ENCODE peak calls at places on chromosomes 4 and X, in eight cellular contexts. G, V, R, H, X, Y, M and N are unnamed samples. For H3K27me3 and H3K36me3, the result is how much of the 10 kb centered on the place peaks cover.

GRCh38 chr4:182917182-182918043 is at the start of gene DCTD:
- DNase-seq in G (peak), V (peak), R (peak), H (peak), X (peak), Y (peak), M (no peak), N (peak)

GRCh38 chr4:10737335-10737734 is 52.8 kb upstream of the CLNK start:
- DNase-seq in G (no peak), V (no peak), R (peak), H (no peak), X (peak), Y (no peak), M (no peak), N (no peak)

GRCh38 chr4:100823066-100823992 is 305.5 kb upstream of the EMCN start:
- DNase-seq in G (no peak), V (no peak), R (peak), H (no peak), X (peak), Y (no peak), M (no peak), N (no peak)

GRCh38 chrX:40086569-40087335 is 11.0 kb downstream of the BCOR start:
- DNase-seq in G (peak), V (peak), R (no peak), H (no peak), X (no peak), Y (peak), M (no peak), N (no peak)

GRCh38 chr4:155403886-155404285 is 27.1 kb upstream of the MAP9 start:
- DNase-seq in G (no peak), V (no peak), R (peak), H (no peak), X (peak), Y (no peak), M (no peak), N (no peak)

GRCh38 chr4:69760455-69760854 is at the start of gene SULT1B1:
- DNase-seq in G (no peak), V (peak), R (peak), H (no peak), X (peak), Y (no peak), M (no peak), N (no peak)

GRCh38 chrX:19798423-19798822 is 89.0 kb downstream of the SH3KBP1 start:
- DNase-seq in G (no peak), V (no peak), R (no peak), H (no peak), X (peak), Y (no peak), M (no peak), N (no peak)

GRCh38 chr4:151962138-151962845 is 201.5 kb upstream of the GATB start:
- DNase-seq in G (no peak), V (no peak), R (no peak), H (no peak), X (peak), Y (no peak), M (no peak), N (no peak)

GRCh38 chrX:102339312-102340298 is 92.6 kb downstream of the NXF2 start:
- DNase-seq in G (peak), V (no peak), R (no peak), H (no peak), X (no peak), Y (peak), M (no peak), N (no peak)

GRCh38 chr4:94356444-94356843 is 13.8 kb upstream of the HPGDS start:
- DNase-seq in G (no peak), V (no peak), R (no peak), H (no peak), X (no peak), Y (no peak), M (no peak), N (no peak)

GRCh38 chr4:165754664-165755063 is 118.4 kb upstream of the TLL1 start:
- DNase-seq in G (no peak), V (no peak), R (no peak), H (no peak), X (no peak), Y (no peak), M (no peak), N (no peak)

GRCh38 chr4:1628892-1629703 is 55.0 kb downstream of the FAM53A start:
- DNase-seq in G (peak), V (peak), R (no peak), H (peak), X (peak), Y (peak), M (no peak), N (peak)

GRCh38 chr4:14867847-14868246 is 134.4 kb upstream of the CPEB2 start:
- DNase-seq in G (no peak), V (no peak), R (no peak), H (no peak), X (no peak), Y (no peak), M (no peak), N (no peak)

GRCh38 chr4:160224049-160224448 is 1121.2 kb downstream of the RAPGEF2 start:
- DNase-seq in G (no peak), V (no peak), R (no peak), H (no peak), X (peak), Y (no peak), M (no peak), N (no peak)

GRCh38 chr4:762211-763190 is 56.9 kb downstream of the PCGF3 start:
- DNase-seq in G (no peak), V (peak), R (peak), H (no peak), X (no peak), Y (no peak), M (no peak), N (no peak)

GRCh38 chr4:3434891-3435683 is 6.7 kb upstream of the HGFAC start:
- DNase-seq in G (no peak), V (no peak), R (no peak), H (no peak), X (no peak), Y (no peak), M (no peak), N (no peak)

GRCh38 chr4:124105212-124105611 is 607.3 kb downstream of the ANKRD50 start:
- DNase-seq in G (no peak), V (no peak), R (peak), H (no peak), X (peak), Y (no peak), M (no peak), N (no peak)

GRCh38 chr4:21768349-21769310 is 179.9 kb downstream of the KCNIP4 start:
- DNase-seq in G (no peak), V (peak), R (peak), H (no peak), X (peak), Y (no peak), M (no peak), N (no peak)

GRCh38 chr4:67721317-67721769 is 20.4 kb upstream of the UBA6 start:
- DNase-seq in G (no peak), V (no peak), R (no peak), H (no peak), X (no peak), Y (no peak), M (no peak), N (no peak)

GRCh38 chrX:13597928-13598327 is 28.5 kb downstream of the EGFL6 start:
- DNase-seq in G (peak), V (peak), R (peak), H (no peak), X (no peak), Y (no peak), M (no peak), N (no peak)

GRCh38 chrX:149504226-149504914 is 736 bp downstream of the IDS start:
- DNase-seq in G (no peak), V (peak), R (no peak), H (no peak), X (no peak), Y (no peak), M (no peak), N (peak)

GRCh38 chr4:164695650-164696049 is 58.3 kb upstream of the SMIM31 start:
- DNase-seq in G (no peak), V (no peak), R (no peak), H (no peak), X (no peak), Y (no peak), M (no peak), N (no peak)

GRCh38 chr4:164701665-164702064 is 52.3 kb upstream of the SMIM31 start:
- DNase-seq in G (no peak), V (no peak), R (no peak), H (no peak), X (no peak), Y (no peak), M (no peak), N (no peak)

DNA sequence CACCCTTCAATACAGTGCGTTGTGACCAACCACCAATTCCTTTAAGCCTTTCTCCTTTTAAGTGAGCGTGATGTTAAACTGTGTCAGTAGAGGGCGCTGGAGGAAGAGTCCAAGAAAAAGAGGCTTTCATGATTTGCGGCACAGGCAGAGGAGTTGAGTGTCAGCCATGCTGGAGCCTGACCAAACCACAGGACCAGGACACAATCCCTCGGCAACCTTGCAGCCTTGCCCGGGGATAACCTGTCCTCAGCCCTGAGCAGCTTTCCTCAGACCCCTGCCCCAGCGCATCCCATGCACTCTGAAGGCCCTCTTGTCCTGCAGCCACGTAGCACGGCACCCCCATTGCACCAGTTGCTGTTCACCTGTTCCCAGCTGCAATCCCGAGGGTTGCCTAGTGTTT is 53.5 kb upstream of the SMIM31 start:
- DNase-seq in G (no peak), V (no peak), R (no peak), H (no peak), X (peak), Y (no peak), M (no peak), N (no peak)
- TF ChIP-seq CTCF in G (no peak), V (no peak), R (no peak), H (no peak), X (peak), Y (no peak), M (no peak), N (no peak)

GRCh38 chrX:55839480-55839879 is 121.9 kb downstream of the RRAGB start:
- DNase-seq in G (no peak), V (no peak), R (no peak), H (no peak), X (no peak), Y (no peak), M (no peak), N (no peak)
- H3K27me3 ChIP-seq in G (under half), V (under half), R (under half), H (under half), X (under half), Y (under half), M (under half), N (under half)

GRCh38 chr4:25413261-25413660 is 36.2 kb downstream of the ANAPC4 start:
- DNase-seq in G (no peak), V (no peak), R (no peak), H (no peak), X (no peak), Y (no peak), M (no peak), N (no peak)
- H3K36me3 ChIP-seq in G (under half), V (under half), R (under half), H (under half), X (under half), Y (under half), M (under half), N (half or more)

DNA sequence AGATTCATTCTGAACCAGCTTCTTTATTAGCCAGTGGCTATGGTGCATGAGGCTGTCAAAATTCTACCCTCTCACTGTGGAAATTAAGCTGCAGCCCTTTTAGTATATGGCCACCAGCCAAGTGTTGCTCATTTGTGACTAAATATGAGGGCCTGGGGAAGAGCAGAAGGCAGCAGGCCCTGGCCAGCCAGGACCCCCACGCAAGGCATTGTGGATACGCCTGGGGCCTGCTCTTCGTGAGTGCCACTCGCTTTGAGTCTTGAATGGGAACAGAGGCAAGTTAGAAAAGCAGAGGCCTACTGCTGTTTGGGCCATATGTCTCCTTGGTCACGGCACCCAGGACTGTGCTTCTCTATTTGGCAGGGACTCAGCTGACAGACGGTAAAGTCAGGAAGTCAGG is 10.9 kb downstream of the RTL5 start:
- DNase-seq in G (no peak), V (no peak), R (peak), H (no peak), X (no peak), Y (peak), M (no peak), N (no peak)
- TF ChIP-seq CTCF in G (no peak), V (no peak), R (no peak), H (no peak), X (no peak), Y (no peak), M (no peak), N (no peak)

GRCh38 chr4:114599231-114600065 is 841 bp downstream of the UGT8 start:
- DNase-seq in G (peak), V (peak), R (peak), H (no peak), X (no peak), Y (no peak), M (no peak), N (peak)
- H3K27me3 ChIP-seq in G (under half), V (under half), R (under half), H (under half), X (under half), Y (under half), M (under half), N (under half)

DNA sequence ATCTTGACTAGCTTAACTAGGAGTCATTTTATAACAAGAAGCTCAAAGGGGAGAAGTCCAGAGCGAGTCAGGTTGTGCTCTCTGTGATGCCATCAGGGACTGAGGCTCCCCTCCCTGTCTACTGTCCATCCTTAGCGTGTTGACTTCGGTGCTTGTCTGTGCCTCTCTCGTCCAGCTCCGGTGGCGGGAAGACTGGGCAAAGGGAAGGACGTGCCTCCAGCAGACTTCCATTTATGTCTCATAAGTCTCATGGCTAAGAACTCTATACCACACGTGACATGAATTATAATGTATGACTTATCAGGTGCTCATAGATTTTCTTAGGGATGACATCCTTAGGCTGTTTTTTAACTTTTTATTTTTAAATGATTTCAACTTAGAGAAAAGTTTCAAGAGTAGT is 92.6 kb upstream of the TLR2 start:
- DNase-seq in G (no peak), V (no peak), R (no peak), H (no peak), X (no peak), Y (no peak), M (no peak), N (no peak)
- H3K36me3 ChIP-seq in G (under half), V (under half), R (under half), H (under half), X (under half), Y (under half), M (under half), N (under half)

GRCh38 chr4:77600521-77601451 is 4.8 kb upstream of the CXCL13 start:
- DNase-seq in G (peak), V (peak), R (no peak), H (no peak), X (peak), Y (no peak), M (no peak), N (no peak)

GRCh38 chr4:77601614-77602187 is 3.9 kb upstream of the CXCL13 start:
- DNase-seq in G (no peak), V (no peak), R (no peak), H (no peak), X (peak), Y (no peak), M (no peak), N (no peak)

GRCh38 chr4:77599378-77599777 is 6.2 kb upstream of the CXCL13 start:
- DNase-seq in G (peak), V (peak), R (no peak), H (no peak), X (peak), Y (no peak), M (no peak), N (no peak)

DNA sequence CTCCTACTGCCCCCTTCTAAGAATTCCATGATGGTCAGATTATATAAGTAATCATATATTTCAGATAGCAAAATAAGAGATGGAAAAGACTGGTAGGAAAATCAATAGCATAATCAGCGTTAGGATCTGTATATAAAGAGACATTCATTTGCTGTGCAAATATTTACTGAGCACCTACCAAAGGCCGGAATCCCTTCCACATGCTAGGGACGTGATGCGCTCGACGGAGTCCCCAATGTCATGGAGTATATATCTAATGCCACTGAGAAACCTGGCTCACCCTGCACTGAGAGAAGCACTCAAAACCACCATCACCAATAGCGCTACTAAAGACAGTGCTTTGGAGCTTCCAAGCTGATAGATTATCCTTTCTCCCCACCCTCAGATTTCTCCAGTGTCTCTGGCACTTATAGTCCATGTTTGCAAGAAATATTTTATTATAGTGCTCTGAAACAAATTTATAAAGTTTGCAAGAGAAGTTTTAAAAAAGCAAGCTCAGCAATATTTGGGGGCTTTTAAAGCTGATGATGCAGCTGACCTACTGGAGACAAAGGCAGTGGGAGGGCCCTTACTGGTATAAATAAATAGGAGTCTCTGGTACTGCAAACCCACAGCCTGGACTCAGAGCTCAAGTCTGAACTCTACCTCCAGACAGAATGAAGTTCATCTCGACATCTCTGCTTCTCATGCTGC is at the start of gene CXCL13:
- DNase-seq in G (no peak), V (no peak), R (no peak), H (no peak), X (no peak), Y (no peak), M (no peak), N (no peak)
- TF ChIP-seq CTCF in G (no peak), V (no peak), R (no peak), H (no peak), X (no peak), Y (no peak), M (no peak), N (no peak)